ENCODE peak calls at places on chromosomes 11 and 22, in ten cellular contexts. One of them, this sample, is unnamed.
A peak's percentile ranks its signal among the peaks of the same experiment; 100 is the strongest.

GRCh38 chr11:28674432-28675076 is 566.4 kb downstream of the METTL15 start:
- DNase-seq in heart left ventricle: no peak
- DNase-seq in GM23338: peak; percentile 57
- DNase-seq in heart right ventricle: no peak
- DNase-seq in aorta: no peak
- DNase-seq in left ventricle myocardium inferior: no peak
- DNase-seq in ascending aorta: no peak
- DNase-seq in fibroblast of lung: peak; percentile 68
- DNase-seq in body of pancreas: no peak
- DNase-seq in sigmoid colon: no peak
- DNase-seq in this sample: no peak

GRCh38 chr22:39913321-39913720 is 12.4 kb downstream of the GRAP2 start:
- DNase-seq in aorta: no peak
- DNase-seq in heart left ventricle: no peak
- DNase-seq in fibroblast of lung: no peak
- DNase-seq in heart right ventricle: no peak
- DNase-seq in ascending aorta: no peak
- DNase-seq in body of pancreas: no peak
- DNase-seq in left ventricle myocardium inferior: no peak
- DNase-seq in GM23338: no peak
- DNase-seq in sigmoid colon: no peak
- DNase-seq in this sample: no peak

GRCh38 chr11:115284766-115285165 is 219.4 kb downstream of the CADM1 start:
- DNase-seq in sigmoid colon: no peak
- DNase-seq in left ventricle myocardium inferior: no peak
- DNase-seq in body of pancreas: no peak
- DNase-seq in aorta: no peak
- DNase-seq in heart left ventricle: no peak
- DNase-seq in fibroblast of lung: peak; percentile 29
- DNase-seq in heart right ventricle: no peak
- DNase-seq in ascending aorta: no peak
- DNase-seq in GM23338: no peak
- DNase-seq in this sample: no peak

GRCh38 chr22:18962308-18962635 is 26.2 kb upstream of the PRODH start:
- DNase-seq in body of pancreas: peak; percentile 3
- DNase-seq in aorta: no peak
- DNase-seq in sigmoid colon: no peak
- DNase-seq in heart right ventricle: no peak
- DNase-seq in heart left ventricle: no peak
- DNase-seq in left ventricle myocardium inferior: no peak
- DNase-seq in ascending aorta: no peak
- DNase-seq in fibroblast of lung: no peak
- DNase-seq in GM23338: no peak
- DNase-seq in this sample: no peak

GRCh38 chr22:37274380-37274862 is 7.9 kb upstream of the CYTH4 start:
- DNase-seq in GM23338: no peak
- DNase-seq in aorta: peak; percentile 90
- DNase-seq in body of pancreas: no peak
- DNase-seq in sigmoid colon: peak; percentile 79
- DNase-seq in left ventricle myocardium inferior: peak; percentile 54
- DNase-seq in heart left ventricle: peak; percentile 49
- DNase-seq in fibroblast of lung: no peak
- DNase-seq in heart right ventricle: peak; percentile 48
- DNase-seq in ascending aorta: peak; percentile 47
- DNase-seq in this sample: no peak

GRCh38 chr11:12090761-12091261 is 19.6 kb upstream of the MICAL2 start:
- DNase-seq in heart left ventricle: no peak
- DNase-seq in left ventricle myocardium inferior: no peak
- DNase-seq in heart right ventricle: no peak
- DNase-seq in GM23338: no peak
- DNase-seq in body of pancreas: no peak
- DNase-seq in aorta: no peak
- DNase-seq in fibroblast of lung: no peak
- DNase-seq in sigmoid colon: no peak
- DNase-seq in ascending aorta: no peak
- DNase-seq in this sample: no peak

GRCh38 chr11:67438121-67438902 is 830 bp upstream of the PTPRCAP start:
- DNase-seq in heart left ventricle: no peak
- DNase-seq in ascending aorta: no peak
- DNase-seq in GM23338: no peak
- DNase-seq in heart right ventricle: no peak
- DNase-seq in fibroblast of lung: no peak
- DNase-seq in body of pancreas: no peak
- DNase-seq in left ventricle myocardium inferior: no peak
- DNase-seq in aorta: peak; percentile 63
- DNase-seq in sigmoid colon: no peak
- DNase-seq in this sample: no peak

GRCh38 chr11:91396243-91397133 is 828.1 kb upstream of the FAT3 start:
- DNase-seq in heart left ventricle: no peak
- DNase-seq in left ventricle myocardium inferior: no peak
- DNase-seq in GM23338: no peak
- DNase-seq in sigmoid colon: no peak
- DNase-seq in fibroblast of lung: peak; percentile 22
- DNase-seq in aorta: no peak
- DNase-seq in ascending aorta: no peak
- DNase-seq in body of pancreas: no peak
- DNase-seq in heart right ventricle: no peak
- DNase-seq in this sample: no peak

GRCh38 chr11:2175659-2176058 is 4.0 kb upstream of the TH start:
- DNase-seq in GM23338: no peak
- DNase-seq in fibroblast of lung: peak; percentile 71
- DNase-seq in left ventricle myocardium inferior: no peak
- DNase-seq in body of pancreas: peak; percentile 34
- DNase-seq in ascending aorta: no peak
- DNase-seq in heart right ventricle: no peak
- DNase-seq in heart left ventricle: no peak
- DNase-seq in sigmoid colon: no peak
- DNase-seq in aorta: no peak
- DNase-seq in this sample: no peak

GRCh38 chr11:112175596-112175947 is 260 bp downstream of the BCO2 start:
- DNase-seq in aorta: no peak
- DNase-seq in sigmoid colon: no peak
- DNase-seq in fibroblast of lung: no peak
- DNase-seq in body of pancreas: no peak
- DNase-seq in heart left ventricle: no peak
- DNase-seq in ascending aorta: no peak
- DNase-seq in heart right ventricle: no peak
- DNase-seq in GM23338: no peak
- DNase-seq in left ventricle myocardium inferior: no peak
- DNase-seq in this sample: no peak

GRCh38 chr11:69351460-69351859 is 57.5 kb downstream of the MYEOV start:
- DNase-seq in aorta: no peak
- DNase-seq in ascending aorta: no peak
- DNase-seq in heart right ventricle: no peak
- DNase-seq in fibroblast of lung: peak; percentile 54
- DNase-seq in GM23338: no peak
- DNase-seq in left ventricle myocardium inferior: no peak
- DNase-seq in heart left ventricle: no peak
- DNase-seq in body of pancreas: no peak
- DNase-seq in sigmoid colon: no peak
- DNase-seq in this sample: no peak

GRCh38 chr11:133350045-133350444 is 182.3 kb downstream of the OPCML start:
- DNase-seq in heart left ventricle: no peak
- DNase-seq in heart right ventricle: no peak
- DNase-seq in left ventricle myocardium inferior: no peak
- DNase-seq in body of pancreas: no peak
- DNase-seq in ascending aorta: no peak
- DNase-seq in aorta: no peak
- DNase-seq in sigmoid colon: no peak
- DNase-seq in GM23338: no peak
- DNase-seq in fibroblast of lung: no peak
- DNase-seq in this sample: no peak

GRCh38 chr11:131561486-131561885 is 191.1 kb downstream of the NTM start:
- DNase-seq in fibroblast of lung: no peak
- DNase-seq in body of pancreas: no peak
- DNase-seq in aorta: no peak
- DNase-seq in heart right ventricle: no peak
- DNase-seq in left ventricle myocardium inferior: no peak
- DNase-seq in GM23338: peak; percentile 60
- DNase-seq in sigmoid colon: no peak
- DNase-seq in ascending aorta: no peak
- DNase-seq in heart left ventricle: no peak
- DNase-seq in this sample: no peak

GRCh38 chr11:86486261-86487030 is 111.8 kb downstream of the CCDC81 start:
- DNase-seq in sigmoid colon: no peak
- DNase-seq in body of pancreas: no peak
- DNase-seq in aorta: no peak
- DNase-seq in fibroblast of lung: no peak
- DNase-seq in heart left ventricle: no peak
- DNase-seq in heart right ventricle: no peak
- DNase-seq in GM23338: no peak
- DNase-seq in ascending aorta: no peak
- DNase-seq in left ventricle myocardium inferior: no peak
- DNase-seq in this sample: no peak
- H3K27ac ChIP-seq in sigmoid colon: no peak overlapping the region
- H3K27ac ChIP-seq in body of pancreas: no peak overlapping the region
- H3K27ac ChIP-seq in aorta: no peak overlapping the region
- H3K27ac ChIP-seq in fibroblast of lung: no peak overlapping the region
- H3K27ac ChIP-seq in heart left ventricle: no peak overlapping the region
- H3K27ac ChIP-seq in heart right ventricle: no peak overlapping the region
- H3K27ac ChIP-seq in GM23338: no peak overlapping the region
- H3K27ac ChIP-seq in ascending aorta: no peak overlapping the region
- H3K27ac ChIP-seq in left ventricle myocardium inferior: no peak overlapping the region
- H3K27ac ChIP-seq in this sample: no peak overlapping the region

DNA sequence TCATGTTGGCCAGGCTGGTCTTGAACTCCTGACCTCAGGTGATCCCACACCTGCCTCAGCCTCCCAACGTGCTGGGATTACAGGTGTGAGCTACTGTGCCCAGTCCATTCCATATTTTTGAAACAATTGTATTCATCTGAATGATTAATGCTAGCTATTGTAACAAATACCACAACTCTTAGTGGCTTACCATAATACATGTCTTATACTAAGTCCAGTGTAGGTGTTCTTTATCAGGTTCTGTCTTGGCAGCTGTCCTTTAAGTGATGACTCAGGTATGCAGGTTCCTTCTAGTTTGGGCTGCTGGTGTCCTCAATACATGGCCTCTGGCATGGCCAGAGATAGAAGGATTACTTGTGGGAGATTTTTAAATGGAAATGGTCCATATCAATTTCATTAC is 39.0 kb downstream of the UVRAG start:
- DNase-seq in left ventricle myocardium inferior: no peak
- DNase-seq in body of pancreas: no peak
- DNase-seq in aorta: no peak
- DNase-seq in fibroblast of lung: no peak
- DNase-seq in GM23338: no peak
- DNase-seq in ascending aorta: no peak
- DNase-seq in sigmoid colon: no peak
- DNase-seq in heart left ventricle: no peak
- DNase-seq in heart right ventricle: no peak
- DNase-seq in this sample: no peak
- H3K27ac ChIP-seq in left ventricle myocardium inferior: no peak overlapping the region
- H3K27ac ChIP-seq in body of pancreas: no peak overlapping the region
- H3K27ac ChIP-seq in aorta: no peak overlapping the region
- H3K27ac ChIP-seq in fibroblast of lung: no peak overlapping the region
- H3K27ac ChIP-seq in GM23338: no peak overlapping the region
- H3K27ac ChIP-seq in ascending aorta: no peak overlapping the region
- H3K27ac ChIP-seq in sigmoid colon: no peak overlapping the region
- H3K27ac ChIP-seq in heart left ventricle: no peak overlapping the region
- H3K27ac ChIP-seq in heart right ventricle: no peak overlapping the region
- H3K27ac ChIP-seq in this sample: no peak overlapping the region

GRCh38 chr11:46236918-46237247 is 40.6 kb upstream of the CREB3L1 start:
- DNase-seq in ascending aorta: no peak
- DNase-seq in aorta: no peak
- DNase-seq in body of pancreas: no peak
- DNase-seq in GM23338: no peak
- DNase-seq in left ventricle myocardium inferior: no peak
- DNase-seq in sigmoid colon: no peak
- DNase-seq in heart right ventricle: no peak
- DNase-seq in heart left ventricle: no peak
- DNase-seq in fibroblast of lung: no peak
- DNase-seq in this sample: no peak
- H3K27ac ChIP-seq in ascending aorta: no peak overlapping the region
- H3K27ac ChIP-seq in aorta: no peak overlapping the region
- H3K27ac ChIP-seq in body of pancreas: no peak overlapping the region
- H3K27ac ChIP-seq in GM23338: no peak overlapping the region
- H3K27ac ChIP-seq in left ventricle myocardium inferior: peak overlapping the region; percentile 96
- H3K27ac ChIP-seq in sigmoid colon: peak overlapping the region; percentile 87
- H3K27ac ChIP-seq in heart right ventricle: no peak overlapping the region
- H3K27ac ChIP-seq in heart left ventricle: no peak overlapping the region
- H3K27ac ChIP-seq in fibroblast of lung: peak overlapping the region; percentile 80
- H3K27ac ChIP-seq in this sample: peak overlapping the region; percentile 44

GRCh38 chr11:65862941-65863888 is 3.0 kb downstream of the MUS81 start:
- DNase-seq in left ventricle myocardium inferior: no peak
- DNase-seq in fibroblast of lung: no peak
- DNase-seq in sigmoid colon: peak; percentile 70
- DNase-seq in aorta: peak; percentile 50
- DNase-seq in GM23338: no peak
- DNase-seq in ascending aorta: no peak
- DNase-seq in heart right ventricle: no peak
- DNase-seq in body of pancreas: no peak
- DNase-seq in heart left ventricle: no peak
- DNase-seq in this sample: no peak

GRCh38 chr11:65861165-65861505 is 902 bp downstream of the MUS81 start:
- DNase-seq in heart right ventricle: no peak
- DNase-seq in aorta: peak; percentile 53
- DNase-seq in sigmoid colon: peak; percentile 76
- DNase-seq in GM23338: no peak
- DNase-seq in body of pancreas: no peak
- DNase-seq in left ventricle myocardium inferior: no peak
- DNase-seq in heart left ventricle: no peak
- DNase-seq in ascending aorta: no peak
- DNase-seq in fibroblast of lung: no peak
- DNase-seq in this sample: no peak

GRCh38 chr11:65860278-65861164 is at the start of gene MUS81:
- DNase-seq in fibroblast of lung: peak; percentile 99
- DNase-seq in heart right ventricle: peak; percentile 97
- DNase-seq in sigmoid colon: peak; percentile 99
- DNase-seq in body of pancreas: peak; percentile 97
- DNase-seq in ascending aorta: peak; percentile 87
- DNase-seq in left ventricle myocardium inferior: peak; percentile 97
- DNase-seq in heart left ventricle: peak; percentile 98
- DNase-seq in GM23338: peak; percentile 99
- DNase-seq in aorta: peak; percentile 97
- DNase-seq in this sample: peak; percentile 92

GRCh38 chr11:65862191-65862735 is 2.0 kb downstream of the MUS81 start:
- DNase-seq in left ventricle myocardium inferior: no peak
- DNase-seq in GM23338: no peak
- DNase-seq in heart left ventricle: no peak
- DNase-seq in aorta: peak; percentile 34
- DNase-seq in fibroblast of lung: no peak
- DNase-seq in heart right ventricle: no peak
- DNase-seq in sigmoid colon: peak; percentile 59
- DNase-seq in ascending aorta: no peak
- DNase-seq in body of pancreas: no peak
- DNase-seq in this sample: no peak

DNA sequence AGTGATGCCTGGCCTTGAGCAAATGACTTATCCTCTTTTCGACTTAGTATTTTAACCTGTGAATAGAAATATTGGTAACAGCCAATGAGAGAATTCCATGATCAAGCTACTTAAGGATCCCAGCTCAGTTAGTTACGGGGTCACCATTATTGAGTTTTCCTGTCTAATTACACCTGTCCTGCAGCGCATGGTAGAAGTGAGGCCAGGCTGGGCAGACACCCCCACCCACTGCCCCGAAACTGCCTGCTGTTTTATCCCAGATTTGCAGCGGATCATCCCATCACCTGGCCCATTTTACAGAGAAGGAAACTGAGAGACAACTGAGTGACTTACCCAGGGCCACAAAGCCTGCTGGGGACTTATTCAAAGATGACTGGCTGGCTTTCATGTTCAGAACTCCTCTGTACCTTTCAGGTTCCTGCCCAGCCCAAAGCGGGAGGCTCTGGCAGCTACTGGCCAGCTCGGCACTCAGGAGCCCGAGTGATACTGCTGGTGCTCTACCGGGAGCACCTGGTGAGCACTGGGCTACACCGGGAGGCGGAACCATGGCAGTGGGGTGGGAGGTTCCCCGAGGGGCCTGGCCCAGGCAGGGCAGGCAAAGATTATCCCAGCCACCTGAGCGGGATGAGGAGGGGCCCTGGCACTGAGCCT is 1.4 kb downstream of the MUS81 start:
- DNase-seq in sigmoid colon: peak; percentile 70
- DNase-seq in ascending aorta: no peak
- DNase-seq in body of pancreas: no peak
- DNase-seq in left ventricle myocardium inferior: no peak
- DNase-seq in GM23338: no peak
- DNase-seq in heart right ventricle: no peak
- DNase-seq in heart left ventricle: no peak
- DNase-seq in aorta: peak; percentile 46
- DNase-seq in fibroblast of lung: no peak
- DNase-seq in this sample: no peak
- H3K27ac ChIP-seq in sigmoid colon: peak overlapping the region; percentile 89
- H3K27ac ChIP-seq in ascending aorta: peak overlapping the region; percentile 99
- H3K27ac ChIP-seq in body of pancreas: no peak overlapping the region
- H3K27ac ChIP-seq in left ventricle myocardium inferior: peak overlapping the region; percentile 97
- H3K27ac ChIP-seq in GM23338: no peak overlapping the region
- H3K27ac ChIP-seq in heart right ventricle: peak overlapping the region; percentile 99
- H3K27ac ChIP-seq in heart left ventricle: peak overlapping the region; percentile 96
- H3K27ac ChIP-seq in aorta: no peak overlapping the region
- H3K27ac ChIP-seq in fibroblast of lung: peak overlapping the region; percentile 98
- H3K27ac ChIP-seq in this sample: no peak overlapping the region